ENCODE peak calls at places on chromosomes 13 and 19, in six cellular contexts. S, L, I, D, J and Q are unnamed samples.

GRCh38 chr13:39875583-39875982 is 220.1 kb downstream of the COG6 start:
- DNase-seq in D (no peak), I (no peak), J (no peak), S (no peak), L (no peak), Q (no peak)

GRCh38 chr13:112839347-112840105 is 129.5 kb upstream of the MCF2L start:
- DNase-seq in J (no peak), S (no peak), I (peak; percentile 41), L (no peak), D (no peak), Q (no peak)

GRCh38 chr13:79393564-79394249 is 12.3 kb downstream of the RBM26 start:
- DNase-seq in S (no peak), D (no peak), I (peak; percentile 48), L (no peak), J (no peak), Q (peak; percentile 30)

GRCh38 chr13:91323349-91323748 is 24.1 kb upstream of the MIR17HG start:
- DNase-seq in L (no peak), D (no peak), S (no peak), I (no peak), J (no peak), Q (no peak)

GRCh38 chr13:35260316-35260715 is 216.2 kb downstream of the MAB21L1 start:
- DNase-seq in S (no peak), D (no peak), L (no peak), I (no peak), J (no peak), Q (no peak)

GRCh38 chr13:62333466-62333865 is 917.8 kb upstream of the PCDH20 start:
- DNase-seq in J (no peak), I (no peak), D (no peak), L (no peak), S (no peak), Q (no peak)

GRCh38 chr13:96984061-96984508 is 10.2 kb downstream of the OXGR1 start:
- DNase-seq in D (peak; percentile 62), S (no peak), L (no peak), I (peak; percentile 58), J (no peak), Q (peak; percentile 58)

GRCh38 chr19:33374406-33374703 is 846 bp downstream of the CEBPG start:
- DNase-seq in I (no peak), J (no peak), L (peak; percentile 27), D (peak; percentile 41), S (no peak), Q (no peak)

GRCh38 chr19:3055741-3056453 is 6.4 kb downstream of the TLE5 start:
- DNase-seq in L (peak; percentile 41), D (no peak), S (peak; percentile 37), J (no peak), I (peak; percentile 80), Q (no peak)

GRCh38 chr19:50050406-50051223 is 24.8 kb downstream of the ZNF473 start:
- DNase-seq in S (peak; percentile 67), I (no peak), J (peak; percentile 89), L (peak; percentile 82), D (peak; percentile 39), Q (peak; percentile 61)

GRCh38 chr13:114237415-114238112 is 2.9 kb downstream of the CDC16 start:
- DNase-seq in S (no peak), L (no peak), D (no peak), J (no peak), I (no peak), Q (no peak)

GRCh38 chr19:11373166-11373884 is 1.1 kb upstream of the SWSAP1 start:
- DNase-seq in J (no peak), D (peak; percentile 92), I (peak; percentile 89), L (no peak), S (no peak), Q (no peak)

GRCh38 chr19:14090509-14091085 is at the start of gene SAMD1:
- DNase-seq in I (peak; percentile 88), J (peak; percentile 98), D (peak; percentile 95), S (peak; percentile 51), L (peak; percentile 88), Q (no peak)

GRCh38 chr13:113448885-113449692 is 4.2 kb downstream of the ADPRHL1 start:
- DNase-seq in L (peak; percentile 64), S (peak; percentile 44), I (peak; percentile 43), J (peak; percentile 61), D (no peak), Q (peak; percentile 93)

GRCh38 chr13:78827471-78827870 is 168.5 kb upstream of the OBI1 start:
- DNase-seq in S (no peak), J (no peak), D (peak; percentile 28), I (peak; percentile 47), L (no peak), Q (no peak)

GRCh38 chr13:113744197-113745000 is 14.6 kb upstream of the TMEM255B start:
- DNase-seq in J (no peak), S (no peak), I (no peak), L (no peak), D (no peak), Q (no peak)

GRCh38 chr19:6091771-6092291 is 18.5 kb downstream of the RFX2 start:
- DNase-seq in I (no peak), D (no peak), S (no peak), L (no peak), J (no peak), Q (no peak)

GRCh38 chr19:9914001-9914314 is 22.4 kb downstream of the OLFM2 start:
- DNase-seq in J (no peak), L (no peak), S (peak; percentile 55), D (peak; percentile 48), I (peak; percentile 78), Q (no peak)
- H3K4me3 ChIP-seq in J (peak overlapping the region; percentile 20), L (peak overlapping the region; percentile 31), S (peak overlapping the region; percentile 80), D (peak overlapping the region; percentile 66), I (peak overlapping the region; percentile 83), Q (peak overlapping the region; percentile 54)

GRCh38 chr13:22275393-22275792 is 604.5 kb downstream of the FGF9 start:
- DNase-seq in L (no peak), J (no peak), D (no peak), S (no peak), I (no peak), Q (no peak)

DNA sequence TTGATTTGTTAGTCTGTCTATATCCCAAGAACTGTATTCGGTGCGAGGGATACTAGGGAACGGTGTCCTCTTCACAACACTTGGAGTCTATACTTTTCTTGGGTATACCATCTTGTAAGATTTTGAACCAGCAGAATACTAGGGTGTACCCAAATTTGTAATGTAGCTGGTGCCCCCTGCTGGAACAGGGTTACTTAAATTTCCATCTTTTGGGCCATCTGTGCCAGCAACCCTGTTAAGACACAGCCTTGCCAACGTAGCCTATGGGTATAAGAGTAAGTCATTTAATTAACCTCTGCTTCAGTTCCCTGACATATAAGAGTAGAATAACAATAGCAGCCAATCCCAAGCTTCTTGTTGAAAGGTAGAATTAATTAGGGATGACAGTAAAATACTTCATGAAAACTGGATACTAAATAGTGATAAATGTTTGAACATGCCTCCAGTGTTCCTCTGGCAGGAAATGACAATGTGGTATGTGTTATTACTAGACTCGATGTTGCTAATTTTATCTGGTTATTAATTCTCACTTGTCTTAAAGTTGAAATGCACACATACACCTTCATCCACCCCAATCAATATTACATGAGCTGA is 607.6 kb downstream of the FGF9 start:
- DNase-seq in I (peak; percentile 86), J (no peak), S (no peak), D (peak; percentile 73), L (peak; percentile 27), Q (peak; percentile 7)
- TF ChIP-seq CTCF in I (peak; percentile 76), J (peak; percentile 40), S (no peak), D (peak; percentile 63), L (peak; percentile 16), Q (peak; percentile 48)

GRCh38 chr13:106472621-106473020 is 62.8 kb downstream of the EFNB2 start:
- DNase-seq in I (no peak), J (no peak), D (no peak), S (no peak), L (no peak), Q (no peak)
- H3K4me3 ChIP-seq in I (peak overlapping the region; percentile 23), J (no peak overlapping the region), D (no peak overlapping the region), S (no peak overlapping the region), L (no peak overlapping the region), Q (no peak overlapping the region)

GRCh38 chr19:48192750-48193149 is 22.3 kb downstream of the ZSWIM9 start:
- DNase-seq in S (no peak), I (peak; percentile 16), J (no peak), D (no peak), L (no peak), Q (no peak)

GRCh38 chr19:48186015-48186414 is 15.5 kb downstream of the ZSWIM9 start:
- DNase-seq in J (peak; percentile 2), L (no peak), I (no peak), S (no peak), D (no peak), Q (no peak)

GRCh38 chr19:48186541-48186991 is 16.1 kb downstream of the ZSWIM9 start:
- DNase-seq in D (no peak), S (no peak), I (no peak), J (peak; percentile 33), L (no peak), Q (no peak)

GRCh38 chr19:48194041-48194871 is 23.8 kb downstream of the ZSWIM9 start:
- DNase-seq in D (peak; percentile 48), S (no peak), L (no peak), J (no peak), I (peak; percentile 75), Q (no peak)

GRCh38 chr19:48190288-48191284 is 20.1 kb downstream of the ZSWIM9 start:
- DNase-seq in D (peak; percentile 81), L (no peak), I (peak; percentile 97), J (peak; percentile 29), S (no peak), Q (no peak)
- TF ChIP-seq CTCF in D (peak; percentile 55), L (no peak), I (peak; percentile 71), J (no peak), S (no peak), Q (no peak)

DNA sequence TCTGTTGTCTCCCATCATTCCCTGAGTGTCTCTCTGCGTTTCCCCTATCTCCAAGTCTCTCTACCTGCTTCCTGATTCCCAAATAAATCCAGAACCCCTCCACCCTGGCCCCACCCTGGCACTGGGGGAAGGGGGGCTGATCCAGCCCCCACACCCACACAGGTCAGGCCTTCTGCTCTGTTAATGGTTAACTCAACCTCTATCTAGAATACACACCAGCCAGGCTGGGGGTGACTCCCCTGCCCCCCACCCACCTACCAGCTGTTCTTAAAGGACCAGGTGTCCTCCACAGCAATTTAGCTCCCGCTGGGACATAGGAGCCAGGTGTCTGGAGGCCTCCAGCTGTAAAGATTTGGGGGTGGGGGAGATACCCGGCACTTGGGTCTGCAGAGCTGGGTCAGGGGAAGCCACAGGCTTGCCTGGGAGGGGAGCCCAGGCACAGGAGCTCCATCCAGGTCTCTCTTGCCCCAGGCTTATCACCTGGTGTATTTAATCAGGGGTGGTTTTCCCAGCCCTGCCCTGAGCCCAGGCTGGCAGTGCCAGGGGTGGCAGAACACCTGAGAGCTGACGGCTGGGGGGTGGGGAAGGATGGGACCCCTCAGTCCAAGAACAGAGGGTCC is 3.9 kb downstream of the IRF2BP1 start:
- DNase-seq in L (no peak), J (no peak), I (peak; percentile 91), S (no peak), D (no peak), Q (no peak)
- H3K4me3 ChIP-seq in L (no peak overlapping the region), J (no peak overlapping the region), I (peak overlapping the region; percentile 88), S (peak overlapping the region; percentile 70), D (peak overlapping the region; percentile 54), Q (peak overlapping the region; percentile 76)

GRCh38 chr13:56622840-56623239 is 517.9 kb upstream of the PRR20A start:
- DNase-seq in L (no peak), D (no peak), J (no peak), S (no peak), I (peak; percentile 25), Q (no peak)
- TF ChIP-seq CTCF in L (no peak), D (no peak), J (no peak), S (no peak), I (no peak), Q (no peak)